ENCODE peak calls at places on chromosome 1, in eight cellular contexts. S is endothelial cell of umbilical vein, U is H1, L is HCT116, D is SK-N-SH, Y is K562, C is HepG2, J is GM12878. I is an unnamed sample.

GRCh38 chr1:11858968-11859871 is 475 bp upstream of the NPPB start:
- DNase-seq in U (no peak), C (peak), L (no peak), S (peak), D (no peak), J (no peak), Y (peak), I (no peak)

GRCh38 chr1:205438213-205439158 is 16.6 kb upstream of the LEMD1 start:
- DNase-seq in C (peak), J (no peak), D (peak), Y (peak), S (peak), L (peak), U (no peak), I (no peak)

GRCh38 chr1:2345297-2346075 is 45.9 kb downstream of the MORN1 start:
- DNase-seq in C (no peak), Y (peak), U (no peak), L (no peak), S (no peak), D (no peak), J (no peak), I (no peak)

GRCh38 chr1:6091823-6092109 is 46.1 kb downstream of the KCNAB2 start:
- DNase-seq in J (no peak), U (no peak), D (no peak), L (no peak), S (no peak), C (no peak), Y (no peak), I (no peak)

GRCh38 chr1:50268049-50268448 is 155.2 kb downstream of the DMRTA2 start:
- DNase-seq in J (no peak), S (no peak), Y (no peak), D (no peak), U (no peak), L (no peak), C (peak), I (no peak)

GRCh38 chr1:167663002-167663772 is 33.2 kb downstream of the RCSD1 start:
- DNase-seq in S (no peak), Y (no peak), D (no peak), J (peak), U (no peak), C (no peak), L (no peak), I (no peak)

GRCh38 chr1:54549181-54549924 is 1.3 kb downstream of the ACOT11 start:
- DNase-seq in C (no peak), L (no peak), J (no peak), Y (no peak), U (no peak), D (no peak), S (no peak), I (no peak)

GRCh38 chr1:45982359-45982758 is 150.1 kb downstream of the PIK3R3 start:
- DNase-seq in C (no peak), L (no peak), U (no peak), S (no peak), J (no peak), D (no peak), Y (no peak), I (no peak)

GRCh38 chr1:43296207-43296606 is 4.6 kb upstream of the TIE1 start:
- DNase-seq in U (no peak), J (no peak), D (no peak), C (no peak), S (no peak), Y (no peak), L (no peak), I (no peak)

GRCh38 chr1:194176212-194176611 is 989.8 kb upstream of the B3GALT2 start:
- DNase-seq in U (peak), J (no peak), Y (no peak), D (no peak), L (no peak), C (no peak), S (no peak), I (no peak)

GRCh38 chr1:205837380-205837970 is 12.5 kb downstream of the PM20D1 start:
- DNase-seq in D (no peak), L (no peak), J (no peak), U (no peak), C (no peak), Y (no peak), S (no peak), I (no peak)

GRCh38 chr1:151835596-151835995 is 4.0 kb upstream of the RORC start:
- DNase-seq in S (no peak), C (no peak), L (no peak), Y (no peak), J (no peak), U (no peak), D (no peak), I (no peak)

GRCh38 chr1:156103521-156103947 is 11.0 kb upstream of the LMNA start:
- DNase-seq in L (no peak), J (no peak), C (no peak), U (no peak), D (peak), Y (no peak), S (peak), I (no peak)

GRCh38 chr1:36258960-36259344 is 34.7 kb downstream of the THRAP3 start:
- DNase-seq in C (no peak), Y (no peak), U (no peak), J (no peak), L (no peak), S (no peak), D (no peak), I (no peak)

GRCh38 chr1:165543651-165544452 is at the start of gene LRRC52:
- DNase-seq in Y (no peak), C (no peak), J (no peak), L (no peak), S (no peak), U (no peak), D (peak), I (no peak)

GRCh38 chr1:30782361-30783243 is 25.0 kb upstream of the LAPTM5 start:
- DNase-seq in L (no peak), C (peak), S (peak), J (no peak), D (peak), U (no peak), Y (peak), I (no peak)

GRCh38 chr1:60832372-60832771 is 250.0 kb upstream of the NFIA start:
- DNase-seq in L (no peak), C (no peak), D (no peak), Y (no peak), S (no peak), U (no peak), J (no peak), I (peak)

GRCh38 chr1:8462298-8462946 is 144.5 kb downstream of the SLC45A1 start:
- DNase-seq in C (no peak), J (no peak), Y (no peak), U (no peak), L (no peak), S (no peak), D (no peak), I (no peak)

GRCh38 chr1:8460132-8460544 is 142.2 kb downstream of the SLC45A1 start:
- DNase-seq in D (no peak), L (no peak), C (no peak), U (peak), Y (no peak), S (no peak), J (no peak), I (no peak)

GRCh38 chr1:8460784-8461183 is 142.9 kb downstream of the SLC45A1 start:
- DNase-seq in Y (no peak), L (no peak), C (no peak), U (no peak), J (no peak), S (no peak), D (no peak), I (no peak)

GRCh38 chr1:8463144-8463927 is 145.4 kb downstream of the SLC45A1 start:
- DNase-seq in J (no peak), U (no peak), S (peak), D (peak), L (no peak), Y (no peak), C (peak), I (peak)

GRCh38 chr1:8461341-8462110 is 143.6 kb downstream of the SLC45A1 start:
- DNase-seq in D (no peak), C (no peak), U (no peak), Y (no peak), S (no peak), L (no peak), J (no peak), I (no peak)
- H3K9ac ChIP-seq in D (no peak), C (no peak), U (no peak), Y (no peak), S (no peak), L (no peak), J (no peak), I (no peak)

GRCh38 chr1:31837441-31838158 is 21.8 kb upstream of the SPOCD1 start:
- DNase-seq in D (no peak), Y (no peak), U (no peak), S (no peak), J (no peak), C (no peak), L (no peak), I (no peak)
- TF ChIP-seq POLR2AphosphoS5 in D (no peak), Y (no peak), U (no peak), S (no peak), J (no peak), C (no peak), L (no peak), I (no peak)

GRCh38 chr1:182600036-182600713 is 4.0 kb downstream of the RGS16 start:
- DNase-seq in D (no peak), J (no peak), Y (no peak), U (no peak), S (no peak), C (no peak), L (no peak), I (no peak)
- H3K27ac ChIP-seq in D (no peak), J (no peak), Y (no peak), U (no peak), S (no peak), C (no peak), L (no peak), I (no peak)

GRCh38 chr1:172278478-172278877 is 142.0 kb upstream of the C1orf105 start:
- DNase-seq in S (no peak), J (no peak), L (no peak), C (no peak), D (no peak), Y (no peak), U (peak), I (no peak)
- H3K9ac ChIP-seq in S (no peak), J (no peak), L (no peak), C (no peak), D (no peak), Y (no peak), U (no peak), I (no peak)

GRCh38 chr1:244841274-244841927 is 5.9 kb downstream of the COX20 start:
- DNase-seq in D (no peak), J (no peak), Y (no peak), U (no peak), S (no peak), L (no peak), C (no peak), I (no peak)

GRCh38 chr1:244837597-244838258 is 2.3 kb downstream of the COX20 start:
- DNase-seq in U (no peak), S (no peak), D (no peak), Y (peak), J (no peak), L (no peak), C (peak), I (no peak)

GRCh38 chr1:244839656-244840055 is 4.2 kb downstream of the COX20 start:
- DNase-seq in S (no peak), J (no peak), C (no peak), U (no peak), Y (no peak), L (no peak), D (no peak), I (no peak)

GRCh38 chr1:244843148-244843978 is 7.9 kb downstream of the COX20 start:
- DNase-seq in C (no peak), Y (no peak), J (no peak), L (no peak), S (no peak), U (no peak), D (no peak), I (no peak)

GRCh38 chr1:244840219-244840794 is 4.8 kb downstream of the COX20 start:
- DNase-seq in L (no peak), U (no peak), C (peak), J (no peak), S (no peak), Y (no peak), D (no peak), I (no peak)
- TF ChIP-seq POLR2AphosphoS5 in L (peak), U (peak), C (no peak), J (no peak), S (no peak), Y (peak), D (peak), I (no peak)

DNA sequence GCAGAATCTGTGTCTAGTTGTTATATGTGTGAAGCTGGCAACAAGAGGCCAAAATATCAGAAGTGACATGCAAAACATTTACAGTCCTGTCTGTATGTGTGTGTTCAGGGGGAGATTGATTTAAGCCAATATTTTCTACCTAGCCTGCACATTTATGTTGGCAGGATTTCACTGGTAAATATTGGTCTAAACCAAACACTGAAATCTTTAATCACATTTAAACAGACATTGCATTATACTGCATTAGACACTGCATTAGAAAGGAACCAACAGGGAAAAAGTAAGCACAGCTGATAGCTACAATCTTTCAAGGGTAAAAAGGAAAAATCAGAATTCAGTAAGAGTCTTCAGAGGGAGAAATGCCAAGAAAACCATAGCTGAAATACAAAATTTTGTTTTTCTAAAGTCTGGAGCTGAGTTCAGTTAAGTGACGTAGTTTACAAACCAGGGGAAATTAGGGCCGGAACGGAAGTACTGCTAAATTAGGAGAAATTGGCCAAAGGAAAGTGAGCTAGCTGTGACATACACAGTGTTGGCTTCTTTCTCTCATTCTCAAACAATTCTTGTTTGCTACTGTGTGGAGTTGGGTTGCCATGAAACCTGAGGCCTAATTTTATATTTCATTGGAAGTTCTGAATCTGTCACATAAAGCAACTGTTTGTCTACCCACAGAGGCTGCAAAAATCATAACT is 217.3 kb upstream of the SGIP1 start:
- DNase-seq in C (no peak), J (no peak), L (no peak), D (no peak), S (peak), Y (no peak), U (no peak), I (no peak)
- H3K27ac ChIP-seq in C (no peak), J (no peak), L (peak), D (no peak), S (no peak), Y (no peak), U (no peak), I (no peak)